ENCODE peak calls at places on chromosome 11, in four cellular contexts. One of them, this sample, is unnamed.

GRCh38 chr11:83069441-83070043 is 2.2 kb downstream of the RAB30 start:
- DNase-seq in foreskin keratinocyte: no peak
- DNase-seq in Right ventricle myocardium superior: no peak
- DNase-seq in naive thymus-derived CD4-positive, alpha-beta T cell: no peak
- DNase-seq in this sample: no peak

GRCh38 chr11:44989831-44990566 is 39.3 kb upstream of the TP53I11 start:
- DNase-seq in foreskin keratinocyte: no peak
- DNase-seq in Right ventricle myocardium superior: peak
- DNase-seq in naive thymus-derived CD4-positive, alpha-beta T cell: no peak
- DNase-seq in this sample: no peak

GRCh38 chr11:65781152-65781961 is 581 bp upstream of the AP5B1 start:
- DNase-seq in foreskin keratinocyte: no peak
- DNase-seq in Right ventricle myocardium superior: peak
- DNase-seq in naive thymus-derived CD4-positive, alpha-beta T cell: peak
- DNase-seq in this sample: peak

GRCh38 chr11:95147364-95147905 is 57.8 kb downstream of the ENDOD1 start:
- DNase-seq in foreskin keratinocyte: peak
- DNase-seq in Right ventricle myocardium superior: no peak
- DNase-seq in naive thymus-derived CD4-positive, alpha-beta T cell: no peak
- DNase-seq in this sample: peak

GRCh38 chr11:69213315-69213714 is 57.6 kb downstream of the SMIM38 start:
- DNase-seq in foreskin keratinocyte: no peak
- DNase-seq in Right ventricle myocardium superior: no peak
- DNase-seq in naive thymus-derived CD4-positive, alpha-beta T cell: no peak
- DNase-seq in this sample: no peak

GRCh38 chr11:1863352-1864215 is 10.7 kb downstream of the LSP1 start:
- DNase-seq in foreskin keratinocyte: peak
- DNase-seq in Right ventricle myocardium superior: peak
- DNase-seq in naive thymus-derived CD4-positive, alpha-beta T cell: no peak
- DNase-seq in this sample: peak

GRCh38 chr11:60987577-60988277 is 16.2 kb downstream of the CD6 start:
- DNase-seq in foreskin keratinocyte: no peak
- DNase-seq in Right ventricle myocardium superior: no peak
- DNase-seq in naive thymus-derived CD4-positive, alpha-beta T cell: no peak
- DNase-seq in this sample: no peak

GRCh38 chr11:68946416-68947090 is 34.2 kb downstream of the MRGPRD start:
- DNase-seq in foreskin keratinocyte: peak
- DNase-seq in Right ventricle myocardium superior: no peak
- DNase-seq in naive thymus-derived CD4-positive, alpha-beta T cell: no peak
- DNase-seq in this sample: no peak

GRCh38 chr11:10257478-10257877 is 36.5 kb downstream of the SBF2 start:
- DNase-seq in foreskin keratinocyte: no peak
- DNase-seq in Right ventricle myocardium superior: no peak
- DNase-seq in naive thymus-derived CD4-positive, alpha-beta T cell: no peak
- DNase-seq in this sample: no peak

GRCh38 chr11:47905358-47906059 is 57.4 kb upstream of the NUP160 start:
- DNase-seq in foreskin keratinocyte: no peak
- DNase-seq in Right ventricle myocardium superior: no peak
- DNase-seq in naive thymus-derived CD4-positive, alpha-beta T cell: no peak
- DNase-seq in this sample: no peak

GRCh38 chr11:22479133-22479690 is 141.0 kb downstream of the SLC17A6 start:
- DNase-seq in foreskin keratinocyte: no peak
- DNase-seq in Right ventricle myocardium superior: no peak
- DNase-seq in naive thymus-derived CD4-positive, alpha-beta T cell: no peak
- DNase-seq in this sample: no peak

GRCh38 chr11:130159657-130160459 is at the start of gene ST14:
- DNase-seq in foreskin keratinocyte: no peak
- DNase-seq in Right ventricle myocardium superior: peak
- DNase-seq in naive thymus-derived CD4-positive, alpha-beta T cell: no peak
- DNase-seq in this sample: no peak

GRCh38 chr11:8235925-8236324 is 27.8 kb downstream of the LMO1 start:
- DNase-seq in foreskin keratinocyte: no peak
- DNase-seq in Right ventricle myocardium superior: no peak
- DNase-seq in naive thymus-derived CD4-positive, alpha-beta T cell: no peak
- DNase-seq in this sample: no peak

GRCh38 chr11:65056999-65057398 is 1.4 kb downstream of the NAALADL1 start:
- DNase-seq in foreskin keratinocyte: no peak
- DNase-seq in Right ventricle myocardium superior: no peak
- DNase-seq in naive thymus-derived CD4-positive, alpha-beta T cell: no peak
- DNase-seq in this sample: no peak

GRCh38 chr11:92376146-92376599 is 151.6 kb downstream of the FAT3 start:
- DNase-seq in foreskin keratinocyte: no peak
- DNase-seq in Right ventricle myocardium superior: no peak
- DNase-seq in naive thymus-derived CD4-positive, alpha-beta T cell: no peak
- DNase-seq in this sample: no peak

GRCh38 chr11:102824541-102824940 is 18.9 kb downstream of the MMP3 start:
- DNase-seq in foreskin keratinocyte: no peak
- DNase-seq in Right ventricle myocardium superior: no peak
- DNase-seq in naive thymus-derived CD4-positive, alpha-beta T cell: no peak
- DNase-seq in this sample: no peak

GRCh38 chr11:37946155-37946766 is 1348.2 kb upstream of the RAG2 start:
- DNase-seq in foreskin keratinocyte: peak
- DNase-seq in Right ventricle myocardium superior: no peak
- DNase-seq in naive thymus-derived CD4-positive, alpha-beta T cell: no peak
- DNase-seq in this sample: no peak

GRCh38 chr11:118434123-118434552 is 2.2 kb upstream of the KMT2A start:
- DNase-seq in foreskin keratinocyte: no peak
- DNase-seq in Right ventricle myocardium superior: no peak
- DNase-seq in naive thymus-derived CD4-positive, alpha-beta T cell: peak
- DNase-seq in this sample: no peak

GRCh38 chr11:127825185-127825584 is 762.2 kb downstream of the ETS1 start:
- DNase-seq in foreskin keratinocyte: no peak
- DNase-seq in Right ventricle myocardium superior: no peak
- DNase-seq in naive thymus-derived CD4-positive, alpha-beta T cell: no peak
- DNase-seq in this sample: no peak

GRCh38 chr11:86547727-86548126 is 124.7 kb downstream of the ME3 start:
- DNase-seq in foreskin keratinocyte: no peak
- DNase-seq in Right ventricle myocardium superior: no peak
- DNase-seq in naive thymus-derived CD4-positive, alpha-beta T cell: no peak
- DNase-seq in this sample: no peak

GRCh38 chr11:110896358-110896757 is 184.1 kb upstream of the ARHGAP20 start:
- DNase-seq in foreskin keratinocyte: no peak
- DNase-seq in Right ventricle myocardium superior: no peak
- DNase-seq in naive thymus-derived CD4-positive, alpha-beta T cell: no peak
- DNase-seq in this sample: no peak

GRCh38 chr11:75498556-75499255 is 27.0 kb downstream of the GDPD5 start:
- DNase-seq in foreskin keratinocyte: no peak
- DNase-seq in Right ventricle myocardium superior: no peak
- DNase-seq in naive thymus-derived CD4-positive, alpha-beta T cell: no peak
- DNase-seq in this sample: no peak

GRCh38 chr11:21582791-21583190 is 610.1 kb upstream of the ANO5 start:
- DNase-seq in foreskin keratinocyte: no peak
- DNase-seq in Right ventricle myocardium superior: no peak
- DNase-seq in naive thymus-derived CD4-positive, alpha-beta T cell: no peak
- DNase-seq in this sample: no peak

GRCh38 chr11:68551223-68551622 is 90.7 kb downstream of the PPP6R3 start:
- DNase-seq in foreskin keratinocyte: no peak
- DNase-seq in Right ventricle myocardium superior: no peak
- DNase-seq in naive thymus-derived CD4-positive, alpha-beta T cell: no peak
- DNase-seq in this sample: no peak

GRCh38 chr11:103668859-103669258 is 367.6 kb upstream of the DDI1 start:
- DNase-seq in foreskin keratinocyte: no peak
- DNase-seq in Right ventricle myocardium superior: no peak
- DNase-seq in naive thymus-derived CD4-positive, alpha-beta T cell: no peak
- DNase-seq in this sample: no peak

GRCh38 chr11:78050964-78051831 is 12.5 kb upstream of the THRSP start:
- DNase-seq in foreskin keratinocyte: peak
- DNase-seq in Right ventricle myocardium superior: no peak
- DNase-seq in naive thymus-derived CD4-positive, alpha-beta T cell: no peak
- DNase-seq in this sample: no peak

GRCh38 chr11:62147545-62147944 is 23.7 kb downstream of the INCENP start:
- DNase-seq in foreskin keratinocyte: no peak
- DNase-seq in Right ventricle myocardium superior: no peak
- DNase-seq in naive thymus-derived CD4-positive, alpha-beta T cell: no peak
- DNase-seq in this sample: no peak

GRCh38 chr11:17572791-17573460 is 25.9 kb downstream of the OTOG start:
- DNase-seq in foreskin keratinocyte: no peak
- DNase-seq in Right ventricle myocardium superior: no peak
- DNase-seq in naive thymus-derived CD4-positive, alpha-beta T cell: no peak
- DNase-seq in this sample: no peak

GRCh38 chr11:130323452-130324448 is 9.0 kb upstream of the ZBTB44 start:
- DNase-seq in foreskin keratinocyte: no peak
- DNase-seq in Right ventricle myocardium superior: no peak
- DNase-seq in naive thymus-derived CD4-positive, alpha-beta T cell: no peak
- DNase-seq in this sample: no peak

This sample was measured in GDM1.